ENCODE peak calls at places on chromosomes 2 and 18, in six cellular contexts. B is HEK293T, N is Daoy, K is GM12865, U is NCI-H1105, C is heart left ventricle. A is an unnamed sample.

GRCh38 chr2:20635698-20636584 is 15.0 kb downstream of the HS1BP3 start:
- DNase-seq in B (peak; percentile 89), N (peak; percentile 90), C (peak; percentile 88), U (peak; percentile 73), K (peak; percentile 84), A (no peak)

GRCh38 chr2:3634631-3635091 is 23.3 kb upstream of the ALLC start:
- DNase-seq in C (no peak), B (no peak), N (no peak), U (no peak), K (no peak), A (no peak)

GRCh38 chr2:121530210-121530562 is 494 bp upstream of the RNU4ATAC start:
- DNase-seq in U (no peak), N (peak; percentile 84), K (peak; percentile 85), B (peak; percentile 74), C (peak; percentile 76), A (no peak)

GRCh38 chr18:59921384-59921891 is 21.6 kb downstream of the PMAIP1 start:
- DNase-seq in N (peak; percentile 40), K (peak; percentile 83), C (no peak), U (no peak), B (no peak), A (no peak)

GRCh38 chr18:36934884-36935283 is 106.0 kb downstream of the KIAA1328 start:
- DNase-seq in C (no peak), U (no peak), B (no peak), K (no peak), N (peak; percentile 6), A (no peak)

GRCh38 chr2:100104718-100105677 is 37.4 kb downstream of the AFF3 start:
- DNase-seq in K (no peak), C (no peak), U (peak; percentile 16), N (peak; percentile 43), B (peak; percentile 61), A (no peak)

GRCh38 chr2:15816226-15816625 is 124.1 kb upstream of the MYCN start:
- DNase-seq in N (no peak), K (no peak), U (no peak), B (no peak), C (no peak), A (no peak)

GRCh38 chr2:120736202-120736954 is 710 bp downstream of the GLI2 start:
- DNase-seq in B (no peak), K (no peak), U (no peak), C (peak; percentile 44), N (peak; percentile 69), A (no peak)

GRCh38 chr2:168583710-168584521 is 127.8 kb downstream of the CERS6 start:
- DNase-seq in B (no peak), N (peak; percentile 46), U (peak; percentile 55), C (no peak), K (peak; percentile 33), A (no peak)

GRCh38 chr18:446941-447560 is 53.5 kb downstream of the COLEC12 start:
- DNase-seq in C (peak; percentile 28), N (no peak), K (no peak), B (no peak), U (no peak), A (no peak)

GRCh38 chr2:70926042-70926441 is 9.7 kb upstream of the ATP6V1B1 start:
- DNase-seq in N (no peak), C (no peak), U (no peak), B (no peak), K (no peak), A (no peak)

GRCh38 chr2:16012029-16012596 is 71.8 kb downstream of the MYCN start:
- DNase-seq in N (no peak), K (no peak), U (no peak), B (no peak), C (no peak), A (no peak)

GRCh38 chr18:49214058-49214457 is 246.4 kb downstream of the DYM start:
- DNase-seq in U (no peak), B (no peak), N (no peak), C (no peak), K (no peak), A (no peak)

GRCh38 chr2:231359948-231360347 is 35.6 kb upstream of the B3GNT7 start:
- DNase-seq in K (no peak), B (no peak), U (no peak), C (no peak), N (no peak), A (no peak)

GRCh38 chr2:61943251-61943650 is 37.8 kb downstream of the COMMD1 start:
- DNase-seq in C (no peak), N (no peak), B (no peak), K (peak; percentile 45), U (no peak), A (no peak)

GRCh38 chr2:224369028-224369632 is 32.8 kb downstream of the FAM124B start:
- DNase-seq in B (peak; percentile 32), K (peak; percentile 48), C (no peak), N (peak; percentile 24), U (peak; percentile 9), A (no peak)

GRCh38 chr2:187566266-187566665 is 12.0 kb upstream of the TFPI start:
- DNase-seq in C (no peak), K (no peak), N (no peak), U (peak; percentile 5), B (no peak), A (no peak)

GRCh38 chr2:30679416-30680088 is 127.7 kb downstream of the CAPN13 start:
- DNase-seq in K (no peak), B (peak; percentile 2), N (peak; percentile 56), U (no peak), C (no peak), A (no peak)

GRCh38 chr18:46335551-46336059 is 231.4 kb downstream of the HAUS1 start:
- DNase-seq in N (no peak), K (no peak), U (no peak), C (no peak), B (no peak), A (no peak)

GRCh38 chr2:45287040-45287439 is 277.8 kb upstream of the SIX2 start:
- DNase-seq in N (no peak), K (no peak), B (no peak), C (no peak), U (no peak), A (no peak)

GRCh38 chr2:27211943-27212625 is at the start of the genes ATRAID and SLC5A6:
- DNase-seq in U (peak; percentile 71), C (peak; percentile 91), N (peak; percentile 95), K (peak; percentile 93), B (peak; percentile 90), A (peak; percentile 92)

GRCh38 chr2:232592687-232593407 is 40.6 kb upstream of the EFHD1 start:
- DNase-seq in K (no peak), C (no peak), U (no peak), B (no peak), N (peak; percentile 54), A (no peak)

GRCh38 chr2:98085649-98086048 is 1.3 kb upstream of the VWA3B start:
- DNase-seq in N (no peak), C (no peak), U (no peak), B (no peak), K (no peak), A (no peak)

GRCh38 chr18:44839239-44839666 is 158.6 kb downstream of the SETBP1 start:
- DNase-seq in U (peak; percentile 12), C (peak; percentile 75), B (no peak), K (peak; percentile 82), N (peak; percentile 81), A (no peak)

GRCh38 chr2:132676999-132677398 is 7.0 kb upstream of the LYPD1 start:
- DNase-seq in K (no peak), C (no peak), U (no peak), N (no peak), B (no peak), A (no peak)

GRCh38 chr2:217055624-217056023 is 195.8 kb upstream of the TNP1 start:
- DNase-seq in B (no peak), K (no peak), N (no peak), C (no peak), U (peak; percentile 8), A (no peak)

GRCh38 chr2:88074150-88074549 is 6.5 kb downstream of the SMYD1 start:
- DNase-seq in N (no peak), U (no peak), B (no peak), K (no peak), C (no peak), A (no peak)

GRCh38 chr2:122886479-122887130 is 1131.2 kb downstream of the TSN start:
- DNase-seq in U (no peak), B (no peak), K (no peak), N (no peak), C (no peak), A (no peak)

GRCh38 chr2:157476915-157477709 is 33.2 kb upstream of the CYTIP start:
- DNase-seq in K (no peak), N (no peak), C (no peak), U (no peak), B (no peak), A (no peak)

GRCh38 chr2:102159295-102159694 is 16.7 kb downstream of the IL1R1 start:
- DNase-seq in K (no peak), U (no peak), N (no peak), B (no peak), C (no peak), A (no peak)

GRCh38 chr2:73588177-73588576 is 54.0 kb downstream of the NAT8 start:
- DNase-seq in U (no peak), N (no peak), K (no peak), C (no peak), B (no peak), A (no peak)

GRCh38 chr2:10414000-10414451 is 34.1 kb downstream of the ODC1 start:
- DNase-seq in C (no peak), K (peak; percentile 48), U (no peak), N (peak; percentile 74), B (no peak), A (no peak)

GRCh38 chr2:174779361-174779928 is 15.2 kb upstream of the CHRNA1 start:
- DNase-seq in U (no peak), N (peak; percentile 53), C (no peak), B (no peak), K (no peak), A (no peak)

GRCh38 chr18:49650426-49650891 is 88.6 kb downstream of the LIPG start:
- DNase-seq in U (no peak), K (no peak), C (no peak), B (no peak), N (peak; percentile 29), A (no peak)

GRCh38 chr2:189783451-189783926 is 650 bp downstream of the ORMDL1 start:
- DNase-seq in N (peak; percentile 20), K (peak; percentile 37), B (peak; percentile 21), C (no peak), U (no peak), A (no peak)

GRCh38 chr2:9097239-9097638 is 93.8 kb upstream of the MBOAT2 start:
- DNase-seq in B (no peak), C (peak; percentile 25), N (no peak), U (no peak), K (no peak), A (no peak)

GRCh38 chr2:183224933-183225332 is 100.7 kb downstream of the NUP35 start:
- DNase-seq in U (no peak), B (no peak), K (no peak), C (no peak), N (no peak), A (no peak)

A was measured in cortex of kidney.